ENCODE peak calls at places on chromosomes 16 and 17, in seven cellular contexts. N, O, D, Z, Q, V and W are unnamed samples.
A peak's percentile ranks its signal among the peaks of the same experiment; 100 is the strongest.

GRCh38 chr17:29642171-29642611 is 19.5 kb upstream of the CORO6 start:
- DNase-seq in N (no peak), O (no peak), D (no peak), Z (no peak), Q (no peak), V (no peak), W (no peak)

GRCh38 chr17:31373150-31374082 is 18.1 kb upstream of the RAB11FIP4 start:
- DNase-seq in N (peak; percentile 50), O (no peak), D (no peak), Z (no peak), Q (peak; percentile 75), V (peak; percentile 72), W (peak; percentile 45)

GRCh38 chr17:27628376-27628775 is 2.6 kb upstream of the LGALS9 start:
- DNase-seq in N (no peak), O (no peak), D (no peak), Z (no peak), Q (no peak), V (no peak), W (no peak)

GRCh38 chr16:49330562-49331201 is 42.9 kb upstream of the C16orf78 start:
- DNase-seq in N (no peak), O (no peak), D (no peak), Z (no peak), Q (no peak), V (no peak), W (no peak)

GRCh38 chr17:40157972-40158371 is 17.6 kb downstream of the CASC3 start:
- DNase-seq in N (no peak), O (no peak), D (no peak), Z (no peak), Q (peak; percentile 17), V (no peak), W (no peak)

GRCh38 chr17:64608571-64608981 is 53.5 kb downstream of the SMURF2 start:
- DNase-seq in N (peak; percentile 59), O (no peak), D (no peak), Z (no peak), Q (peak; percentile 61), V (no peak), W (no peak)

GRCh38 chr17:3984719-3985444 is 20.6 kb upstream of the ATP2A3 start:
- DNase-seq in N (no peak), O (no peak), D (no peak), Z (no peak), Q (no peak), V (peak; percentile 47), W (no peak)

GRCh38 chr17:77492446-77493237 is 351.9 kb downstream of the SEC14L1 start:
- DNase-seq in N (no peak), O (no peak), D (peak; percentile 64), Z (no peak), Q (no peak), V (no peak), W (no peak)

GRCh38 chr17:52790359-52790955 is 631.9 kb upstream of the CA10 start:
- DNase-seq in N (no peak), O (peak; percentile 63), D (no peak), Z (no peak), Q (no peak), V (no peak), W (no peak)

GRCh38 chr17:81039096-81039495 is 4.1 kb downstream of the BAIAP2 start:
- DNase-seq in N (no peak), O (no peak), D (no peak), Z (no peak), Q (no peak), V (no peak), W (no peak)

GRCh38 chr17:81926451-81927144 is 937 bp downstream of the MAFG start:
- DNase-seq in N (peak; percentile 82), O (peak; percentile 67), D (peak; percentile 91), Z (peak; percentile 93), Q (peak; percentile 78), V (peak; percentile 95), W (peak; percentile 88)

GRCh38 chr17:16480995-16481394 is 11.0 kb downstream of the LRRC75A start:
- DNase-seq in N (no peak), O (no peak), D (no peak), Z (no peak), Q (no peak), V (no peak), W (no peak)

GRCh38 chr16:11254913-11255736 is 879 bp downstream of the SOCS1 start:
- DNase-seq in N (peak; percentile 69), O (peak; percentile 65), D (peak; percentile 74), Z (peak; percentile 49), Q (peak; percentile 36), V (peak; percentile 63), W (peak; percentile 73)

GRCh38 chr16:50395763-50396710 is 27.2 kb upstream of the BRD7 start:
- DNase-seq in N (no peak), O (no peak), D (no peak), Z (no peak), Q (no peak), V (no peak), W (no peak)

GRCh38 chr17:82098939-82099765 is 1.1 kb upstream of the FASN start:
- DNase-seq in N (no peak), O (no peak), D (no peak), Z (no peak), Q (no peak), V (no peak), W (peak; percentile 55)

GRCh38 chr16:56041556-56042140 is 149.6 kb upstream of the GNAO1 start:
- DNase-seq in N (no peak), O (peak; percentile 45), D (no peak), Z (no peak), Q (no peak), V (peak; percentile 36), W (peak; percentile 29)

GRCh38 chr17:31078290-31078689 is 16.5 kb upstream of the NF1 start:
- DNase-seq in N (no peak), O (no peak), D (no peak), Z (no peak), Q (peak; percentile 6), V (peak; percentile 20), W (no peak)

GRCh38 chr17:57107498-57108101 is 22.6 kb downstream of the AKAP1 start:
- DNase-seq in N (peak; percentile 61), O (no peak), D (no peak), Z (peak; percentile 80), Q (no peak), V (peak; percentile 71), W (no peak)

GRCh38 chr17:55038291-55038690 is 69.7 kb downstream of the STXBP4 start:
- DNase-seq in N (no peak), O (no peak), D (no peak), Z (no peak), Q (no peak), V (no peak), W (no peak)

GRCh38 chr16:57240872-57241271 is 4.2 kb upstream of the ARL2BP start:
- DNase-seq in N (no peak), O (no peak), D (no peak), Z (no peak), Q (no peak), V (no peak), W (no peak)

GRCh38 chr16:85350973-85351372 is 238.7 kb upstream of the CIBAR2 start:
- DNase-seq in N (peak; percentile 95), O (no peak), D (peak; percentile 97), Z (peak; percentile 95), Q (peak; percentile 83), V (peak; percentile 89), W (no peak)

GRCh38 chr16:28873543-28874201 is 4.6 kb upstream of the ATP2A1 start:
- DNase-seq in N (no peak), O (no peak), D (no peak), Z (no peak), Q (peak; percentile 7), V (no peak), W (peak; percentile 81)

GRCh38 chr16:28876973-28877641 is 1.2 kb upstream of the ATP2A1 start:
- DNase-seq in N (no peak), O (no peak), D (no peak), Z (no peak), Q (no peak), V (no peak), W (peak; percentile 41)

GRCh38 chr16:28874406-28874805 is 3.9 kb upstream of the ATP2A1 start:
- DNase-seq in N (no peak), O (no peak), D (no peak), Z (no peak), Q (no peak), V (no peak), W (no peak)

GRCh38 chr16:28876016-28876659 is 2.1 kb upstream of the ATP2A1 start:
- DNase-seq in N (no peak), O (no peak), D (no peak), Z (no peak), Q (no peak), V (no peak), W (no peak)

GRCh38 chr16:28875134-28876015 is 2.9 kb upstream of the ATP2A1 start:
- DNase-seq in N (no peak), O (no peak), D (no peak), Z (no peak), Q (no peak), V (peak; percentile 32), W (no peak)
- TF ChIP-seq CTCF in N (peak; percentile 10), O (no peak), D (no peak), Z (no peak), Q (no peak), V (peak; percentile 36), W (no peak)

GRCh38 chr17:18257747-18258355 is 687 bp downstream of the FLII start:
- DNase-seq in N (peak; percentile 65), O (peak; percentile 78), D (peak; percentile 92), Z (peak; percentile 87), Q (peak; percentile 77), V (peak; percentile 87), W (peak; percentile 83)
- TF ChIP-seq CTCF in N (no peak), O (no peak), D (no peak), Z (no peak), Q (no peak), V (no peak), W (no peak)

DNA sequence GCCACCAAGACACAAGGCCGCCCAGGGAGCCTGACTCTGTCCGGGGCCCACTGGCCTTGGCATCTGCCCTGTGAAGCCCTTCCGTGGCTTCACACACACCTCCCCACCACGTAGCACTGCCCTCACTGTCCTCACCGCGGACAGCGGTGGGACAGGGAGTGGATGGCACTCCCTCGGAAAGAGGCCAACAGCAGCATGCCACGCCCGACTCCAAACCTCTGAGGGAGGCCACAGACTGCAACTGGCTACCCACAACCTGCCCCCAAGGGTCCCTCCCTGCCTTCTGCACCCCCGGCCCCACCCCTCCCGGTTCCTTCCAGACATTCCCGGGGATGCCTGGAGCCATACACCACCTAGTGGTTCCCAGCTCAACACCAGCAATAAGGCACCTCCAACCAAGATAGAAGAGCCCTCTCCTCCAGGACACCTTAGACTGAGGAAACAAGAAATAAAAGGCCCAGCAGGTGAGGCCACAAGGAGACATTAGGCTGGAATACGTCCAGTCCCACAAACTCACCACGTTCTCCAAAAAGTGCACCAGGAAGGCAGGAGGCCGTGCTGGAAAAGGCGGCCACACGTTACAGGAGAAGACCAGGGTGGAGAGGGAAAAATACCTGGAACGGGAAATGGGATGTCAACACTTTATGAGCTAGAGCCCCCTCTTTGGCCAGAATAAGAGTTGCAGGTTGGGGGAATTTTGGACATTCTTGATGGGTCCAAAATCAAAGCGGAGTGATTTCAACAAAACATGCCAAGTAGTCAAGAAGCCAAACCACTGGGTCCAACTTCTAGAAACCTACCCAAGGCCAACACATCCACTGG is 310.0 kb downstream of the SOX9 start:
- DNase-seq in N (no peak), O (no peak), D (no peak), Z (peak; percentile 74), Q (peak; percentile 14), V (no peak), W (no peak)
- TF ChIP-seq CTCF in N (peak; percentile 10), O (peak; percentile 35), D (no peak), Z (peak; percentile 45), Q (peak; percentile 29), V (peak; percentile 30), W (no peak)

GRCh38 chr16:23082161-23082788 is 67.0 kb downstream of the USP31 start:
- DNase-seq in N (peak; percentile 23), O (no peak), D (no peak), Z (no peak), Q (no peak), V (peak; percentile 44), W (no peak)
- TF ChIP-seq CTCF in N (no peak), O (no peak), D (no peak), Z (no peak), Q (no peak), V (peak; percentile 9), W (no peak)

GRCh38 chr16:87233928-87234327 is 83.3 kb downstream of the C16orf95 start:
- DNase-seq in N (peak; percentile 50), O (no peak), D (no peak), Z (no peak), Q (peak; percentile 58), V (peak; percentile 36), W (no peak)
- TF ChIP-seq CTCF in N (peak; percentile 11), O (no peak), D (no peak), Z (no peak), Q (peak; percentile 47), V (no peak), W (no peak)